ENCODE peak calls at places on chromosomes 5 and 9, in four cellular contexts. S is HCT116, C is heart right ventricle, Y is dorsolateral prefrontal cortex. J is an unnamed sample.

GRCh38 chr5:65327582-65327981 is 154.1 kb downstream of the ADAMTS6 start:
- DNase-seq in S (no peak), C (no peak), Y (no peak), J (no peak)

GRCh38 chr9:129676970-129677369 is 11.5 kb downstream of the PRRX2 start:
- DNase-seq in S (no peak), C (no peak), Y (no peak), J (no peak)

GRCh38 chr5:56045469-56045868 is 50.7 kb upstream of the IL6ST start:
- DNase-seq in S (no peak), C (no peak), Y (no peak), J (no peak)

GRCh38 chr9:132885691-132886357 is 7.1 kb downstream of the SPACA9 start:
- DNase-seq in S (no peak), C (no peak), Y (no peak), J (no peak)

GRCh38 chr9:133880851-133881634 is 111.1 kb downstream of the VAV2 start:
- DNase-seq in S (no peak), C (no peak), Y (no peak), J (no peak)

GRCh38 chr5:1521671-1522600 is 1.8 kb downstream of the LPCAT1 start:
- DNase-seq in S (no peak), C (peak; percentile 8), Y (peak; percentile 31), J (no peak)

GRCh38 chr5:154694159-154694558 is 61.0 kb upstream of the LARP1 start:
- DNase-seq in S (no peak), C (no peak), Y (no peak), J (no peak)

GRCh38 chr9:138058181-138058580 is 180.6 kb downstream of the CACNA1B start:
- DNase-seq in S (no peak), C (no peak), Y (peak; percentile 37), J (no peak)

GRCh38 chr5:61731946-61732314 is 399.9 kb downstream of the ZSWIM6 start:
- DNase-seq in S (no peak), C (no peak), Y (no peak), J (no peak)

GRCh38 chr9:87337335-87338074 is 160.2 kb upstream of the DAPK1 start:
- DNase-seq in S (no peak), C (no peak), Y (no peak), J (no peak)

GRCh38 chr9:97714435-97714834 is 17.3 kb upstream of the XPA start:
- DNase-seq in S (no peak), C (no peak), Y (no peak), J (no peak)

GRCh38 chr5:173454764-173455598 is 126.8 kb upstream of the STC2 start:
- DNase-seq in S (peak; percentile 95), C (peak; percentile 20), Y (no peak), J (no peak)

GRCh38 chr5:172806897-172807672 is 27.0 kb upstream of the ERGIC1 start:
- DNase-seq in S (peak; percentile 76), C (peak; percentile 92), Y (no peak), J (peak; percentile 70)

GRCh38 chr9:120829650-120830049 is 13.1 kb downstream of the PSMD5 start:
- DNase-seq in S (no peak), C (no peak), Y (no peak), J (no peak)

GRCh38 chr9:504921-505821 is 290.5 kb downstream of the DOCK8 start:
- DNase-seq in S (no peak), C (peak; percentile 14), Y (peak; percentile 54), J (peak; percentile 4)

GRCh38 chr5:16577677-16578076 is 39.1 kb downstream of the RETREG1 start:
- DNase-seq in S (no peak), C (no peak), Y (no peak), J (no peak)

GRCh38 chr5:170751631-170752030 is 31.9 kb upstream of the GABRP start:
- DNase-seq in S (no peak), C (no peak), Y (no peak), J (no peak)

GRCh38 chr5:74296685-74297084 is 343.8 kb downstream of the ENC1 start:
- DNase-seq in S (no peak), C (peak; percentile 10), Y (no peak), J (no peak)

GRCh38 chr5:172748341-172748843 is 22.6 kb downstream of the DUSP1 start:
- DNase-seq in S (no peak), C (peak; percentile 91), Y (no peak), J (no peak)

GRCh38 chr5:96324708-96325107 is 108.3 kb downstream of the PCSK1 start:
- DNase-seq in S (peak; percentile 56), C (no peak), Y (no peak), J (no peak)

GRCh38 chr5:139492700-139493192 is 10.2 kb upstream of the STING1 start:
- DNase-seq in S (no peak), C (peak; percentile 52), Y (no peak), J (no peak)

GRCh38 chr5:78589928-78590327 is 58.6 kb downstream of the LHFPL2 start:
- DNase-seq in S (no peak), C (no peak), Y (no peak), J (no peak)

GRCh38 chr9:94950040-94950732 is 223.7 kb downstream of the AOPEP start:
- DNase-seq in S (no peak), C (no peak), Y (no peak), J (no peak)

GRCh38 chr5:71651554-71651953 is 64.4 kb downstream of the MCCC2 start:
- DNase-seq in S (no peak), C (no peak), Y (no peak), J (no peak)

GRCh38 chr9:130029223-130029583 is 13.8 kb downstream of the FNBP1 start:
- DNase-seq in S (no peak), C (no peak), Y (no peak), J (no peak)

GRCh38 chr5:160970605-160971191 is 118.7 kb upstream of the ATP10B start:
- DNase-seq in S (no peak), C (no peak), Y (no peak), J (no peak)

DNA sequence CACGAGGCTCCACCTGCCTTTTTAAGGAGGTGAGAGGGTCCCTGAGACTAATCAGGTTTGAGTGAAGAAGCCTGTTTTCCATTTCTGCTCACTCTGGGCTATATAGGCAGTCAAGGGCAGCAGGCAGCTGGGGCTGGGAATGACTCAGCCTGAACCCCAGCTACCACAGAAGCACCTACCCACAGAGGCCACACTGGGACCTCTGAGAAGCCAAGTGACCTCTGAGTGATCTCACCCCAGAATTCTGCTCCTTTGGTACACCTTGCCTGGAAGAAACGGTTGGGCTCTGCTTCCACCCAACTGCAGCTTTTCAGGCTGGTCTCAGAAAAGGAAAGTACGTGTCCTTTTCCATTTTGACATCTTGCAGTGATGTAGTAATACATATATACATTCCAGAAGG is 6.8 kb downstream of the FAM219A start:
- DNase-seq in S (no peak), C (no peak), Y (no peak), J (no peak)
- H3K27ac ChIP-seq in S (no peak overlapping the region), C (peak overlapping the region; percentile 45), Y (no peak overlapping the region), J (no peak overlapping the region)

DNA sequence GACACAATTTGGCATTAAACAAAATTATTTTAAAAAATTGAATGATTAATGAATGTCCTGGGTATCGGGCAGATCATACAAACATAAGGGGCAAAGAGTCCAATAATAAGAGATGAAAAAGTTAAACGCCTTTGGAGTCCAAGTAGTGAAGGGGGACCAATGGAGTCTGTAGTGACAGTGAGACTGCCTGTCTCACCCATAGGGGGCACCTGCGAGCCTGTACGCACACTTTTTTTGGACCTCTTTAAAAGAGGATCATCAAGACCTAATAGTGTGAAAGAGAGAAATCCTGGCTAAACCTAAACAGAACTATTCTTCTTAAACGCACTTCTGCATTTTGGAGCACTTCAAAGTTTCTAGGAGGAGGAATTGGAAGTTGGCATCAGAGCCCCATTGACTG is 636.0 kb upstream of the KLF4 start:
- DNase-seq in S (no peak), C (no peak), Y (no peak), J (no peak)
- TF ChIP-seq CTCF in S (peak; percentile 81), C (peak; percentile 47), Y (no peak), J (no peak)

GRCh38 chr9:79104216-79104615 is 467.5 kb upstream of the TLE4 start:
- DNase-seq in S (no peak), C (no peak), Y (no peak), J (no peak)

GRCh38 chr9:79107911-79108676 is 463.7 kb upstream of the TLE4 start:
- DNase-seq in S (no peak), C (no peak), Y (no peak), J (no peak)

DNA sequence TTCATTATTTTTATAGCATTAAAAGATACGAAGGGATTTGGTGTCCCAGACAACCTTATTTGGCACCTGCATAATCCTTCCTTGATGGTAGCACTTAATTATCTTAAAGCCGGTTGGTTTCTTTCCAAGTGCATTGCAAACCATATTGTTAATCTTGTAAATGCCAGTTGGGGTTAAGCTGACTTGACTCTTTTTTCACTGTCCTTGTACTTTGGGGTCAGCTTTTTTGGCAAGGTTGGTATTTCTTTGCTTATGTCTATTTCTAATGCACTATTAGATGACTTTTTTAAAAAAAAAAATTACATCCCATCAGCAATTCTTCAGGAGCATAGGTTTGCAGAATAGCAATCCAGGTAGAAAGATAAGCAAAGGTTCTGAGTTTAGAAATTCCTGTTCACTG is 466.8 kb upstream of the TLE4 start:
- DNase-seq in S (no peak), C (no peak), Y (no peak), J (no peak)
- H3K27ac ChIP-seq in S (no peak overlapping the region), C (no peak overlapping the region), Y (no peak overlapping the region), J (no peak overlapping the region)

GRCh38 chr9:127707766-127708165 is 978 bp downstream of the CFAP157 start:
- DNase-seq in S (peak; percentile 43), C (no peak), Y (no peak), J (peak; percentile 25)
- TF ChIP-seq CTCF in S (peak; percentile 42), C (peak; percentile 18), Y (no peak), J (no peak)

GRCh38 chr5:14405706-14406553 is 175.7 kb upstream of the OTULINL start:
- DNase-seq in S (no peak), C (no peak), Y (no peak), J (no peak)

GRCh38 chr5:14405267-14405666 is 176.3 kb upstream of the OTULINL start:
- DNase-seq in S (no peak), C (no peak), Y (no peak), J (no peak)

GRCh38 chr5:14407051-14407450 is 174.5 kb upstream of the OTULINL start:
- DNase-seq in S (no peak), C (no peak), Y (no peak), J (no peak)

GRCh38 chr5:14406554-14406849 is 175.1 kb upstream of the OTULINL start:
- DNase-seq in S (no peak), C (no peak), Y (no peak), J (no peak)

GRCh38 chr5:14407746-14408175 is 173.8 kb upstream of the OTULINL start:
- DNase-seq in S (no peak), C (no peak), Y (no peak), J (no peak)
- H3K27ac ChIP-seq in S (no peak overlapping the region), C (peak overlapping the region; percentile 23), Y (no peak overlapping the region), J (no peak overlapping the region)

DNA sequence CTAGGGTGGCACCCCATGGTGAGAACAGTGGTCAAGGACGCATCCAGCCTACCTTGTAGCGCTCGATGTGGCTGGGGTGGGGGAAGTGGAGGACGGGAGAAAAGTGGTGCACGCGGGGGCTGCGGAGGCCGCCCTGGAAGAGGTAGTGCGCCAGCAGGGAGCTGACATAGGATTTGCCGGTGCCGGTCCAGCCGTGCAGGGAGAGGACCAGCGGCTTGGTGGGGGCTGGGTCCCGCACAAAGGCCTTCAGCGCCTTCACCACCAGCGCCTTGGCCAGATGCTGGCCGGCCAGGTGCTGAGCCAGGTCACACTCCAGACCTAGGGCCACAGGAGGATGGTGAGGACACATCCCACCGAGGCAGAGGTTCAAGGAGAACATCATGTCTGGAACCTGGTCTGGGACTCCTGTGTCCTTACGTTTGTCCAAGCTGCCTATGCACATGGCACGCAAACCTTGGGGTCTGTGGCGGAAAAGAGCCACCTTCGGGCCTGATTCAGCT is 797 bp downstream of the TOR2A start:
- DNase-seq in S (no peak), C (no peak), Y (peak; percentile 58), J (no peak)
- TF ChIP-seq CTCF in S (no peak), C (no peak), Y (no peak), J (no peak)

J was measured in CD4-positive, alpha-beta T cell.